ENCODE peak calls at places on chromosomes 1 and 21, in five cellular contexts. M is H9, N is mesenchymal stem cell, H is IMR-90, A is neuronal stem cell. L is an unnamed sample.

GRCh38 chr1:244863491-244864252 is 671 bp downstream of the HNRNPU start:
- DNase-seq in M (no peak), N (no peak), H (no peak), A (no peak), L (peak)

GRCh38 chr21:41631564-41632461 is 123.9 kb upstream of the TMPRSS2 start:
- DNase-seq in M (no peak), N (no peak), H (no peak), A (no peak), L (no peak)

GRCh38 chr1:114024049-114024448 is 44.8 kb downstream of the OLFML3 start:
- DNase-seq in M (peak), N (no peak), H (no peak), A (peak), L (peak)

GRCh38 chr1:228838717-228839500 is 103.6 kb downstream of the RHOU start:
- DNase-seq in M (no peak), N (peak), H (peak), A (no peak), L (no peak)

GRCh38 chr1:169105087-169105433 is 1.4 kb upstream of the ATP1B1 start:
- DNase-seq in M (no peak), N (no peak), H (no peak), A (no peak), L (no peak)

GRCh38 chr1:65512967-65513777 is 92.7 kb downstream of the LEPR start:
- DNase-seq in M (no peak), N (peak), H (peak), A (no peak), L (no peak)

GRCh38 chr1:8004803-8005573 is 21.1 kb downstream of the ERRFI1 start:
- DNase-seq in M (no peak), N (peak), H (peak), A (no peak), L (peak)

GRCh38 chr1:182955596-182956588 is 2.9 kb upstream of the SHCBP1L start:
- DNase-seq in M (no peak), N (peak), H (peak), A (no peak), L (no peak)

GRCh38 chr1:219085988-219086387 is 87.7 kb upstream of the LYPLAL1 start:
- DNase-seq in M (no peak), N (peak), H (peak), A (no peak), L (no peak)

GRCh38 chr1:153649867-153650235 is 8.7 kb upstream of the SNAPIN start:
- DNase-seq in M (no peak), N (no peak), H (no peak), A (no peak), L (no peak)

GRCh38 chr1:172581779-172582178 is 48.8 kb downstream of the SUCO start:
- DNase-seq in M (no peak), N (peak), H (peak), A (no peak), L (peak)

GRCh38 chr21:25997788-25998611 is 172.6 kb downstream of the APP start:
- DNase-seq in M (peak), N (no peak), H (no peak), A (peak), L (peak)

GRCh38 chr1:157995575-157996169 is 2.2 kb downstream of the KIRREL1 start:
- DNase-seq in M (no peak), N (no peak), H (no peak), A (no peak), L (no peak)

GRCh38 chr1:192475329-192475728 is 100.2 kb upstream of the RGS1 start:
- DNase-seq in M (no peak), N (no peak), H (no peak), A (no peak), L (no peak)

GRCh38 chr1:196723325-196724185 is 51.1 kb upstream of the CFHR3 start:
- DNase-seq in M (peak), N (peak), H (peak), A (peak), L (peak)

DNA sequence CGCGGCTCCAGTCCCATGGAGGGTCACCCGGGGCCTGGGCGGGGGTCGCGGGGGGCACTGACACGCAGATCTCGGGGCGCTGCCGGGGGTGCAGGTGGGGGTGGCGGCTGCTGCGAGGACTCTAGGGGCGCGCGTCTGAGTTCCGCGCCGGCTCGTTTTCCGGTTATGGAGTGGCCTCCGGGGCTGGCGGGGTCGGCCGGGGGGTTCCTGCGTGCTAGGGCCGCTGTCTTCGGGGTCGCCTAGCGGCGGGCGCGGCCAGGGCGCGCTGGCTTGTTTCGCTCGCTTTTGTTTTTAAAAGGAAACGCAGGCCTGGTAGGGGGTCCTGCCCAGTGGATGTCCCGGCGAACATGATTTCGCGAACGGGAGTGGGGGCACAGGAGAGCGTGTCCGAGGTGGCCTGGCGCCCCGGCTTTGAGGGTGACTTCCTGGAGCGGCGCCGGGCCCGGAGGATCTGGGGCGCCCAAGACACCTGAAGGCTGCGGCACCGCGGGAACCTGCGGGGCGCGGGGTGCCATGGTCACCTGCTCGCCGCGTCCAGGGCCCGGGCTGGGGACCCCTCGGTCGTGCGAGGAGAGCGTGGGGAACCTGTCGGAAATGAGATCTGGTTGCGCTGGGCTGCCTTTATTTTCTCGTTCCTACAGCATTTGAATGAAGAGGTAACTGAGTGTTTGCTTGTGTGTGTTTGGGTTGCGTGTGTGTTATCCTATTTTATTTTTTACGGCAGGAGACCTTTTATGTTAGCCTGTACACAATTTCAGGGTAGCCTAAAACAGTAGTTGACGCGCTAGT is 618 bp downstream of the ETS2 start:
- DNase-seq in M (no peak), N (no peak), H (no peak), A (peak), L (no peak)
- H2BK5ac ChIP-seq in M (no peak), N (peak), H (peak), A (peak), L (peak)

GRCh38 chr1:20701446-20701845 is 16.4 kb downstream of the KIF17 start:
- DNase-seq in M (no peak), N (no peak), H (no peak), A (no peak), L (no peak)
- H2BK5ac ChIP-seq in M (no peak), N (no peak), H (no peak), A (no peak), L (no peak)

GRCh38 chr1:42821690-42822089 is 4.5 kb upstream of the SVBP start:
- DNase-seq in M (no peak), N (no peak), H (no peak), A (no peak), L (no peak)

GRCh38 chr1:42824481-42825057 is 7.4 kb upstream of the SVBP start:
- DNase-seq in M (no peak), N (no peak), H (no peak), A (no peak), L (peak)

GRCh38 chr1:42822833-42823392 is 5.7 kb upstream of the SVBP start:
- DNase-seq in M (no peak), N (peak), H (peak), A (no peak), L (no peak)

GRCh38 chr1:42820813-42821212 is 3.6 kb upstream of the SVBP start:
- DNase-seq in M (no peak), N (no peak), H (no peak), A (no peak), L (peak)

GRCh38 chr1:42825058-42825851 is 8.1 kb upstream of the SVBP start:
- DNase-seq in M (no peak), N (no peak), H (no peak), A (no peak), L (peak)
- H2BK5ac ChIP-seq in M (no peak), N (no peak), H (no peak), A (no peak), L (no peak)

DNA sequence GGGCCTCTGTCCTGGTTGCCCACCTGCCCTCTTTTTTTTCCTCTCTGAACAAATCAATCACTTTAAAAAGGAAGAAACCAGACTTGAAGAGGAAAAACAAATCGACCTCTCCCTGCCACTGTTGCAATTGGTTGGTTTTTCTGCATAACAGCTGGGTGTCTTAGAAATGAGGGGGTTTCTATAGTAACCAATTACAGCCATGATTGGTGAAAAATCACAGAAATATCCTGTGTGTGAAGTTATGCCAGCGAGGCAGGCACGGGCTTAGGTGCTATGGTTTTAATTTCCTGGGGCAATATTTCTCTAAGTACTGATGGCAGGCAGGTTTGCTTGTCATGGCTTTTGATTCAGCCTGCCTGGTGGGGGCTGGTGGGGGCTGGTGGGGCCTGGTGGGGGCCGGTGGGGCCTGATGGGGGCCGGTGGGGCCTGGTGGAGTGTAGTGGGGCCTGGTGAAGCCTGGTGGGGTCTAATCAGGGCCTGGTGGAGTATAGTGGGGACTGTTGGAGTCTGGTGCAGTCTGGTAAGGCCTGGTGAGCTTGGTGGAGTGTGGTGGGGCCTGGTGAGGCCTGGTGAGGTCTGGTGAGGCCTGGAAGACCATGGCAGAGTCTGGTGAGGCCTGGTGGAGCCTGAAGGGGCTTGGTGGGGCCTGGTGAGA is 54.6 kb downstream of the AJAP1 start:
- DNase-seq in M (no peak), N (no peak), H (no peak), A (no peak), L (no peak)
- H2BK5ac ChIP-seq in M (no peak), N (no peak), H (no peak), A (peak), L (no peak)

L was measured in mesendoderm.